ENCODE peak calls at places on chromosomes 1 and 21, in eight cellular contexts. S is H1, Y is HCT116, K is K562, D is HepG2, T is GM12878, N is endothelial cell of umbilical vein, Q is SK-N-SH. R is an unnamed sample.

GRCh38 chr1:181793826-181794225 is 267.7 kb downstream of the ZNF648 start:
- DNase-seq in N (no peak), T (no peak), Y (no peak), K (no peak), S (no peak), Q (no peak), D (no peak), R (no peak)

GRCh38 chr1:202085682-202086373 is 36.9 kb upstream of the GPR37L1 start:
- DNase-seq in T (no peak), Q (no peak), N (no peak), K (no peak), D (peak), Y (no peak), S (no peak), R (no peak)

GRCh38 chr21:38985423-38986378 is 180.0 kb downstream of the ETS2 start:
- DNase-seq in T (peak), N (no peak), K (peak), D (no peak), S (no peak), Q (peak), Y (no peak), R (no peak)

GRCh38 chr1:110102081-110102480 is 10.2 kb upstream of the UBL4B start:
- DNase-seq in Y (no peak), S (no peak), Q (peak), D (no peak), K (no peak), N (no peak), T (peak), R (no peak)

GRCh38 chr1:2528966-2529750 is 905 bp downstream of the HES5 start:
- DNase-seq in N (no peak), Y (no peak), K (peak), T (no peak), S (peak), Q (peak), D (no peak), R (no peak)

GRCh38 chr1:218371927-218372672 is 27.0 kb downstream of the TGFB2 start:
- DNase-seq in S (no peak), Q (no peak), Y (no peak), K (no peak), D (peak), T (no peak), N (peak), R (no peak)

GRCh38 chr1:29195875-29196274 is 14.2 kb upstream of the SRSF4 start:
- DNase-seq in D (no peak), N (no peak), Y (no peak), T (no peak), S (no peak), Q (no peak), K (no peak), R (no peak)

GRCh38 chr1:203076031-203076511 is 9.7 kb downstream of the MYOG start:
- DNase-seq in D (no peak), S (no peak), Y (no peak), Q (no peak), T (no peak), K (no peak), N (no peak), R (no peak)

GRCh38 chr1:33143181-33143580 is 38.7 kb downstream of the TRIM62 start:
- DNase-seq in D (no peak), K (no peak), T (no peak), N (no peak), S (no peak), Q (no peak), Y (no peak), R (no peak)

GRCh38 chr1:216826206-216826605 is 103.0 kb upstream of the ESRRG start:
- DNase-seq in D (no peak), T (no peak), Y (no peak), Q (no peak), N (no peak), S (no peak), K (no peak), R (no peak)

GRCh38 chr1:1022322-1023090 is 2.6 kb downstream of the AGRN start:
- DNase-seq in N (no peak), Y (no peak), Q (no peak), K (no peak), S (no peak), D (no peak), T (no peak), R (no peak)

GRCh38 chr1:1021010-1021845 is 1.3 kb downstream of the AGRN start:
- DNase-seq in Y (no peak), N (peak), Q (peak), D (no peak), K (peak), S (no peak), T (no peak), R (no peak)

GRCh38 chr1:1024421-1025415 is 4.8 kb downstream of the AGRN start:
- DNase-seq in D (peak), N (no peak), K (no peak), Y (peak), T (no peak), Q (no peak), S (no peak), R (no peak)

GRCh38 chr1:1021860-1022259 is 1.9 kb downstream of the AGRN start:
- DNase-seq in S (no peak), Q (no peak), D (no peak), T (no peak), N (no peak), K (no peak), Y (no peak), R (no peak)

DNA sequence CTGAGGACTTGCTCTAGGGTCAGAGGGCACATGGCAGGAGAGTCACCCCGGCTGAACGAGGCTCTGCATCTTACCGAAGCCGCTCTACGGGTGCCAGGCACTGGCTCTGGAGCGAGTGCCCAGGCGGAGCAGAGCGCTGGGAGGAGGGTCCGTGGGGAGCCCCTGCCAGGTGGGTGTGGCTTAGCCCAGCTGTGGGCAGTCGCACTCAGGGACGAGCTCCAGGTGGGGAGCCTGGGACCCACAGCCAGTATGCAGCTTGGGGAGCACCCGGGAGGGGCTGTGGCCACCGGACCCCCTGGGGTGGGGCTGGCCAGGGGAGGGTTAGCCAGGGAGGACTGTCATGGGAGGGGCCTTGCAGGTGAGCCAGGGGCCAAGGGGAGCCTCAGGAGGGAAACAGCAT is 3.8 kb downstream of the AGRN start:
- DNase-seq in Q (no peak), D (no peak), T (no peak), S (no peak), Y (no peak), N (no peak), K (peak), R (no peak)
- H3K9ac ChIP-seq in Q (no peak), D (peak), T (no peak), S (no peak), Y (peak), N (no peak), K (peak), R (no peak)

GRCh38 chr1:114750780-114751179 is 7.0 kb downstream of the CSDE1 start:
- DNase-seq in K (no peak), S (no peak), T (no peak), N (no peak), D (no peak), Y (no peak), Q (no peak), R (no peak)
- TF ChIP-seq POLR2AphosphoS5 in K (no peak), S (no peak), T (no peak), N (no peak), D (no peak), Y (no peak), Q (no peak), R (no peak)

DNA sequence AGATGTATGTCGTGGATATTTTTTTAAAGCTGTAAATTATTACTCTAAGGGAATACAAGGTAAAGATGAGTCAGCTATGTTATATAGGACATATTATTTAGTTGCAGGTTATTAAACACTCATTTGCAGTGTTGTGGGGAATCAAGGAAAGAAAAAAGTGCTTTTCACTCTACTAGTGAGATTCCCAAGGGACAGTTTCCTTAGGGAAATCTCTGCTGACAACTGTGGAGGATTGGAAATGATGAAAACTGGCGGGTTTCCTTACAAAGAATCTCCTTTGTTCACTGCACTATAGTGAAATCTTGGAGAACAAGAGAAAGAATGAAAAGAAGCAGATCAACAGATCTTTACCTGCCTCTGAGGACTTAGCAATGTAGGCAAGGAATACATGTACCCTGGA is 24.5 kb upstream of the TRIM45 start:
- DNase-seq in S (no peak), K (no peak), T (no peak), N (no peak), Q (no peak), Y (no peak), D (no peak), R (no peak)
- H3K27ac ChIP-seq in S (no peak), K (no peak), T (no peak), N (no peak), Q (peak), Y (no peak), D (no peak), R (no peak)

GRCh38 chr1:233629305-233629935 is 15.5 kb downstream of the KCNK1 start:
- DNase-seq in D (no peak), K (no peak), Q (no peak), S (no peak), Y (no peak), N (no peak), T (no peak), R (no peak)

GRCh38 chr1:233625510-233625981 is 11.6 kb downstream of the KCNK1 start:
- DNase-seq in N (no peak), D (no peak), S (no peak), T (no peak), Y (no peak), Q (peak), K (peak), R (no peak)

GRCh38 chr1:233625087-233625486 is 11.2 kb downstream of the KCNK1 start:
- DNase-seq in Y (no peak), T (no peak), S (no peak), K (no peak), Q (no peak), D (no peak), N (no peak), R (no peak)

GRCh38 chr1:233627823-233628222 is 13.9 kb downstream of the KCNK1 start:
- DNase-seq in D (no peak), Y (no peak), N (no peak), S (no peak), T (peak), Q (no peak), K (no peak), R (no peak)

GRCh38 chr1:233627376-233627775 is 13.5 kb downstream of the KCNK1 start:
- DNase-seq in D (no peak), Y (no peak), Q (no peak), N (no peak), K (peak), S (no peak), T (no peak), R (no peak)
- H3K9ac ChIP-seq in D (no peak), Y (no peak), Q (no peak), N (no peak), K (no peak), S (no peak), T (no peak), R (no peak)